ENCODE peak calls at places on chromosomes 1 and 21, in eight cellular contexts. G is esophagus squamous epithelium, Q is choroid plexus epithelial cell, S is adrenal gland, T is GM12865, D is HL-60, A is epithelial cell of esophagus, M is HFF-Myc. V is an unnamed sample.

GRCh38 chr1:113390871-113391642 is 742 bp downstream of the MAGI3 start:
- DNase-seq in M (no peak), D (peak; percentile 3), T (peak; percentile 63), A (peak; percentile 57), Q (no peak), S (peak; percentile 73), G (peak; percentile 4), V (peak; percentile 62)

GRCh38 chr1:51733793-51734522 is 117.1 kb downstream of the OSBPL9 start:
- DNase-seq in T (no peak), Q (peak; percentile 20), G (no peak), A (peak; percentile 27), M (no peak), D (no peak), S (no peak), V (no peak)

GRCh38 chr1:79124756-79125155 is 118.2 kb upstream of the ADGRL4 start:
- DNase-seq in S (no peak), D (no peak), M (no peak), A (peak; percentile 63), T (no peak), Q (no peak), G (no peak), V (no peak)

GRCh38 chr1:186255286-186255685 is 119.8 kb downstream of the TPR start:
- DNase-seq in D (no peak), Q (no peak), T (no peak), M (no peak), S (no peak), G (no peak), A (no peak), V (no peak)

GRCh38 chr1:83026745-83027144 is 972.2 kb downstream of the TTLL7 start:
- DNase-seq in T (no peak), D (no peak), A (no peak), S (no peak), G (no peak), M (no peak), Q (peak; percentile 12), V (no peak)

GRCh38 chr1:54709547-54710292 is 5.9 kb upstream of the TTC4 start:
- DNase-seq in A (no peak), G (no peak), T (no peak), D (no peak), S (no peak), Q (no peak), M (no peak), V (no peak)

GRCh38 chr21:33070921-33071877 is 1.3 kb downstream of the OLIG1 start:
- DNase-seq in Q (peak; percentile 5), D (no peak), M (no peak), A (peak; percentile 18), S (no peak), T (no peak), G (no peak), V (no peak)

GRCh38 chr1:1021010-1021845 is 1.3 kb downstream of the AGRN start:
- DNase-seq in S (peak; percentile 65), A (peak; percentile 63), M (no peak), Q (peak; percentile 72), T (no peak), D (no peak), G (no peak), V (peak; percentile 75)

GRCh38 chr1:82162526-82163420 is 362.0 kb downstream of the ADGRL2 start:
- DNase-seq in A (peak; percentile 9), D (no peak), M (no peak), G (no peak), T (peak; percentile 11), Q (peak; percentile 5), S (no peak), V (no peak)

GRCh38 chr1:190599677-190600076 is 122.0 kb upstream of the BRINP3 start:
- DNase-seq in A (no peak), T (no peak), S (no peak), D (no peak), M (no peak), Q (no peak), G (no peak), V (no peak)

GRCh38 chr1:170126691-170127090 is 19.1 kb upstream of the NTMT2 start:
- DNase-seq in A (peak; percentile 80), Q (peak; percentile 91), D (no peak), M (peak; percentile 27), S (no peak), G (no peak), T (peak; percentile 87), V (no peak)

GRCh38 chr1:26410706-26411623 is at the start of gene LIN28A:
- DNase-seq in S (no peak), T (no peak), G (no peak), Q (no peak), A (no peak), D (no peak), M (no peak), V (no peak)
- H3K4me3 ChIP-seq in S (no peak within 1 kb of the TSS), T (no peak within 1 kb of the TSS), G (no peak within 1 kb of the TSS), Q (no peak within 1 kb of the TSS), A (no peak within 1 kb of the TSS), D (no peak within 1 kb of the TSS), M (no peak within 1 kb of the TSS), V (no peak within 1 kb of the TSS)

DNA sequence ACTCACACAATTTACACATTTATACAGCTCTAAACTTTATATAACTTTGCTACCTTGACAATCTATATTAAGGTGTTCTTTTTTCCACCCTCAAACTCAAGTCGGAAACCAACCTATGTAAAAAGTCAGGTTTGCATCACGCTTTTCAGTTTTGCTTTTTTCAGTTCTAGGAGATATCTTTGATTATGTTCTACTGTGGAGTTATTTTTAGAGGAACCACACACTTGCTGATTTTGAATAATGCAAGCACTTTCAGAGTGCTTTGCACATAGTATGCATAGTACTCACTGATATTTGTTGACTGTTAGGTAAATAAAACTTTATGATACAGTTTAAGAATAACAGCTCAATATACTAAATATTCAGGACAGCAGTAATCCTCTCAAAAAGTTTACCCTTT is 564.2 kb upstream of the ZRANB2 start:
- DNase-seq in D (no peak), A (no peak), T (peak; percentile 3), M (no peak), S (no peak), G (no peak), Q (no peak), V (no peak)
- H3K4me3 ChIP-seq in D (no peak overlapping the region), A (no peak overlapping the region), T (no peak overlapping the region), M (no peak overlapping the region), S (no peak overlapping the region), G (no peak overlapping the region), Q (no peak overlapping the region), V (no peak overlapping the region)

GRCh38 chr1:16212251-16212961 is at the start of gene ARHGEF19:
- DNase-seq in A (peak; percentile 66), Q (no peak), S (no peak), T (no peak), D (no peak), G (no peak), M (no peak), V (peak; percentile 50)
- H3K4me3 ChIP-seq in A (peak within 1 kb of the TSS; percentile 61), Q (no peak within 1 kb of the TSS), S (no peak within 1 kb of the TSS), T (no peak within 1 kb of the TSS), D (no peak within 1 kb of the TSS), G (peak within 1 kb of the TSS; percentile 41), M (no peak within 1 kb of the TSS), V (no peak within 1 kb of the TSS)

DNA sequence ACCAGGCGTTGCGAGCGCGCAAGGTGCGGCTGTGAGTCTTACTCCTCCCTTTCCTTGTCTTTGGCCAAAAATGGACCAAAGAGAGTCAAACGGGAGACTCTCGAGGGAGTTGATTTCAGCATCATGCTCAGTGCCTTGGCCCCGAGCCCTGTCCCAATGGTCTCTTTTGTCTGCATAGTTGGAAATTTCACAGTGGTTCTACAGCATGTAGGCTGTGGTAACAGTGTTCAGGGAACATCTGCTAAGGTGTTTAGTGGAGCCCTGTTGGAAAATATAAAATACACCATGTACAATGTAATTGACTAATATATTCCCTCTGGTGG is 2.7 kb downstream of the CACNA1E start:
- DNase-seq in M (no peak), D (no peak), T (no peak), A (no peak), Q (no peak), S (peak; percentile 57), G (no peak), V (no peak)
- H3K4me3 ChIP-seq in M (no peak overlapping the region), D (no peak overlapping the region), T (no peak overlapping the region), A (no peak overlapping the region), Q (no peak overlapping the region), S (no peak overlapping the region), G (no peak overlapping the region), V (no peak overlapping the region)

GRCh38 chr1:228219245-228219961 is 11.6 kb downstream of the OBSCN start:
- DNase-seq in S (no peak), T (no peak), A (no peak), G (no peak), Q (no peak), D (no peak), M (no peak), V (no peak)

GRCh38 chr1:228217551-228218344 is 9.9 kb downstream of the OBSCN start:
- DNase-seq in A (no peak), S (no peak), D (no peak), T (no peak), M (no peak), G (no peak), Q (peak; percentile 57), V (no peak)

GRCh38 chr1:228216371-228217320 is 8.8 kb downstream of the OBSCN start:
- DNase-seq in G (no peak), D (no peak), Q (no peak), A (no peak), S (no peak), T (no peak), M (no peak), V (no peak)

GRCh38 chr1:228219962-228220780 is 12.3 kb downstream of the OBSCN start:
- DNase-seq in D (no peak), S (no peak), Q (no peak), G (no peak), A (no peak), T (no peak), M (no peak), V (no peak)

DNA sequence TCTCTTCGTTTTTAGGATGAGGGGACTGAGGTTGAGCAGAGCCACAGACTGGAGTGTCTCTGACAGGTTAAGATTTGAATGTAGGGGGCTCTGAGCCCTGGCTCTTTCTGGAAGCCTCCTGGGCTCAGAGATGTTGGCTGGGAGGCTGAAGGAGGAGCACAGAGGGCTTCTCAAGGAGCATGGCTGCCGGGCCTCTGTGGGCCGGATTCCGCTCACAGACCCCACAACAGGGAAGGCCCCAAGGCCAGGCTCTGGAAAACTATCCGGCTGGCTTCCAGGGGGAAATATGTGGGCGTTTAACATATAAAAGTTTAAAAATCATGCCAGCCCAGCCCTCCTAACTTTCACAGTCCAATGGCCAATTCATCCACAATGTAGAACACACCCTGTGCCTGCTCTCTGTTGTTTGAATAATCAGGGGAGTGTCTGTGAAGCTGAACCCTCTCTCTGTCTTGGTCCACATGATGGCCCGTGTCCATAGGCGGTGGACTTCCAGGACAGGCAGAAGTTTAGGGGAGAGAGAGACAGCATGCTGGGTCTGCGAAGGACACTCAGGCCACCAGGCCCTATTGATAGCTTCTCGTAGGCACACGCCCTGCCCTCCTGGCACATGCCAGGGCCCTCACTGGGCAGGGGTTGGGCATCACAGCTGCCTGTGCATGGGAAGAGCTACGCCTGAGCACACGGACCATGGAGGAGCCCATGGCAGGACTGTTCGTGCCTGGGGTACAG is 10.8 kb downstream of the OBSCN start:
- DNase-seq in A (no peak), Q (no peak), T (no peak), D (no peak), S (no peak), M (no peak), G (no peak), V (no peak)
- H3K4me3 ChIP-seq in A (no peak overlapping the region), Q (no peak overlapping the region), T (no peak overlapping the region), D (no peak overlapping the region), S (no peak overlapping the region), M (no peak overlapping the region), G (no peak overlapping the region), V (no peak overlapping the region)

V was measured in transverse colon.